ENCODE peak calls at places on chromosomes 13 and 19, in eight cellular contexts. U is OCI-LY7, M is gastrocnemius medialis, G is IMR-90, Z is heart left ventricle, P is bronchial epithelial cell, V is adrenal gland, T is neuronal stem cell. F is an unnamed sample.

GRCh38 chr13:74258951-74259350 is 124.7 kb upstream of the KLF12 start:
- DNase-seq in U (no peak), M (no peak), G (no peak), Z (no peak), P (no peak), V (no peak), T (no peak), F (no peak)

GRCh38 chr13:70580825-70581224 is 472.6 kb upstream of the KLHL1 start:
- DNase-seq in U (no peak), M (no peak), G (no peak), Z (no peak), P (peak; percentile 30), V (no peak), T (no peak), F (no peak)

GRCh38 chr13:113636266-113636963 is 21.6 kb downstream of the ATP4B start:
- DNase-seq in U (no peak), M (no peak), G (no peak), Z (no peak), P (no peak), V (no peak), T (no peak), F (no peak)

GRCh38 chr13:38630780-38631179 is 56.1 kb upstream of the FREM2 start:
- DNase-seq in U (no peak), M (no peak), G (peak; percentile 32), Z (no peak), P (peak; percentile 69), V (no peak), T (no peak), F (peak; percentile 51)

GRCh38 chr19:719081-719512 is 10.4 kb downstream of the PALM start:
- DNase-seq in U (no peak), M (no peak), G (no peak), Z (peak; percentile 61), P (no peak), V (peak; percentile 79), T (no peak), F (peak; percentile 52)

GRCh38 chr19:18204394-18205179 is 745 bp upstream of the RAB3A start:
- DNase-seq in U (no peak), M (peak; percentile 40), G (no peak), Z (no peak), P (no peak), V (peak; percentile 69), T (peak; percentile 90), F (no peak)

GRCh38 chr13:84649853-84650252 is 767.6 kb upstream of the SLITRK1 start:
- DNase-seq in U (no peak), M (no peak), G (peak; percentile 48), Z (no peak), P (peak; percentile 70), V (no peak), T (no peak), F (peak; percentile 11)

GRCh38 chr13:86725105-86725504 is 925.9 kb upstream of the SLITRK6 start:
- DNase-seq in U (no peak), M (no peak), G (no peak), Z (no peak), P (no peak), V (no peak), T (no peak), F (no peak)

GRCh38 chr13:109010912-109011311 is 381.5 kb downstream of the MYO16 start:
- DNase-seq in U (no peak), M (no peak), G (no peak), Z (no peak), P (no peak), V (no peak), T (no peak), F (peak; percentile 2)

GRCh38 chr13:106433066-106433465 is 102.4 kb downstream of the EFNB2 start:
- DNase-seq in U (no peak), M (no peak), G (no peak), Z (no peak), P (peak; percentile 23), V (no peak), T (no peak), F (no peak)

GRCh38 chr13:80962855-80963254 is 621.9 kb upstream of the SPRY2 start:
- DNase-seq in U (no peak), M (no peak), G (no peak), Z (no peak), P (no peak), V (no peak), T (no peak), F (peak; percentile 63)

GRCh38 chr19:35013047-35013819 is 13.1 kb downstream of the GRAMD1A start:
- DNase-seq in U (peak; percentile 62), M (peak; percentile 44), G (peak; percentile 57), Z (peak; percentile 78), P (peak; percentile 28), V (peak; percentile 69), T (no peak), F (peak; percentile 79)

GRCh38 chr19:38168632-38169031 is 55.4 kb downstream of the DPF1 start:
- DNase-seq in U (no peak), M (no peak), G (no peak), Z (no peak), P (no peak), V (no peak), T (no peak), F (no peak)

GRCh38 chr13:59437902-59438301 is 725.8 kb downstream of the DIAPH3 start:
- DNase-seq in U (no peak), M (no peak), G (peak; percentile 28), Z (no peak), P (no peak), V (no peak), T (no peak), F (peak; percentile 32)

GRCh38 chr19:13640611-13641010 is 123.7 kb upstream of the MRI1 start:
- DNase-seq in U (no peak), M (no peak), G (no peak), Z (no peak), P (no peak), V (no peak), T (no peak), F (no peak)

GRCh38 chr13:96052655-96053002 is 572 bp downstream of the UGGT2 start:
- DNase-seq in U (no peak), M (no peak), G (peak; percentile 83), Z (no peak), P (peak; percentile 83), V (no peak), T (no peak), F (peak; percentile 72)

GRCh38 chr13:76164290-76164689 is 528.2 kb downstream of the LMO7 start:
- DNase-seq in U (no peak), M (no peak), G (no peak), Z (no peak), P (peak; percentile 47), V (no peak), T (no peak), F (no peak)

GRCh38 chr13:84994582-84994981 is 804.6 kb downstream of the SLITRK6 start:
- DNase-seq in U (no peak), M (no peak), G (no peak), Z (no peak), P (peak; percentile 46), V (no peak), T (no peak), F (no peak)

GRCh38 chr13:39451860-39452301 is 151.1 kb downstream of the LHFPL6 start:
- DNase-seq in U (peak; percentile 91), M (peak; percentile 38), G (peak; percentile 30), Z (peak; percentile 63), P (no peak), V (peak; percentile 23), T (no peak), F (peak; percentile 83)

GRCh38 chr19:4507804-4508203 is 10.5 kb downstream of the PLIN4 start:
- DNase-seq in U (no peak), M (no peak), G (no peak), Z (no peak), P (no peak), V (no peak), T (no peak), F (no peak)

GRCh38 chr13:26946675-26947342 is 186.2 kb upstream of the GPR12 start:
- DNase-seq in U (peak; percentile 65), M (no peak), G (peak; percentile 73), Z (no peak), P (peak; percentile 59), V (no peak), T (peak; percentile 29), F (peak; percentile 83)

DNA sequence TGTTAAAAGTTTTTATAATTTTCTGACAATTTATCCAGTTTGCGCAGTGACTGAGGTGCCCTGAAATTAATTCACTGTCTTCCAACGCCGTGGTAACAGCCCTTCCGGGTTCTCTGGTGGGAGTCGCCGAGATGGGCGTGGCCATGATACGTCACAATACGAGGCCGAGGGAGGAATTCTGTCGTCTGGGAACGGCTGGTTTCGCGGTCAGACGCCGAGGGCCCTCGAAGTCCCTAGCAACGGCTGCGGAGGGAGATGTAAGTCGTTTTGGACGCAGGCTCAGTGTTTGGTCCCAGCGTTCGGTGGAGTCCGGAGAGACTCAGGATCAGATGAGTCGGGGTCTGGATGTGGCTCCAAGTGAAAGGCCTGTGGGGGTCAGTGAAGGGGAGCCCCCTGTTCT is 21.7 kb downstream of the ZNF613 start:
- DNase-seq in U (no peak), M (no peak), G (peak; percentile 23), Z (peak; percentile 55), P (no peak), V (peak; percentile 15), T (no peak), F (peak; percentile 27)
- H3K4me3 ChIP-seq in U (no peak overlapping the region), M (no peak overlapping the region), G (peak overlapping the region; percentile 39), Z (peak overlapping the region; percentile 38), P (no peak overlapping the region), V (no peak overlapping the region), T (no peak overlapping the region), F (peak overlapping the region; percentile 41)

GRCh38 chr19:49422407-49423277 is 599 bp downstream of the PTH2 start:
- DNase-seq in U (no peak), M (no peak), G (peak; percentile 17), Z (peak; percentile 47), P (no peak), V (no peak), T (peak; percentile 79), F (peak; percentile 26)
- H3K4me3 ChIP-seq in U (no peak overlapping the region), M (peak overlapping the region; percentile 20), G (no peak overlapping the region), Z (peak overlapping the region; percentile 15), P (no peak overlapping the region), V (no peak overlapping the region), T (peak overlapping the region; percentile 24), F (no peak overlapping the region)

GRCh38 chr19:20165971-20166592 is 932 bp upstream of the ZNF486 start:
- DNase-seq in U (no peak), M (no peak), G (no peak), Z (no peak), P (peak; percentile 19), V (no peak), T (no peak), F (no peak)

GRCh38 chr19:20167020-20167644 is at the start of gene ZNF486:
- DNase-seq in U (peak; percentile 16), M (peak; percentile 80), G (peak; percentile 94), Z (peak; percentile 98), P (peak; percentile 86), V (peak; percentile 96), T (peak; percentile 96), F (peak; percentile 96)

DNA sequence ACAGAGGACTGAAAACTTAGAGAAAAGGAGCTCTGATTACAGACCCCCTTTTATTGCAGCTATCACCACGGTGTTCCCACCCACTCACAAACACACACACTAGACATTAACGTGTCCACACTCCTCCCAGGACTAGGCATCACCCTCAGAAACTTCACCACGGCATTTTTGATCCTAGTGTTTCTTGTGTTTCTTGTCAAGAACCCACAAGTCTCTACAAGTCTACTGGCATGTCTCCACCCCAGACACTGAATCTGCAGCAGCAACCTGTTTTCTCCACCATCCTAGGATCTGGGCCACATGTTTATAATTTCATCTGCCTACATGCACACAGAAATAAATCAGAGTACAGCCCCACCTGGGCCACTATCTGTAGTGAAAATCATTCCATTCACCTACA is 4.3 kb downstream of the ZNF486 start:
- DNase-seq in U (no peak), M (no peak), G (no peak), Z (no peak), P (peak; percentile 71), V (no peak), T (no peak), F (no peak)
- H3K4me3 ChIP-seq in U (no peak overlapping the region), M (no peak overlapping the region), G (no peak overlapping the region), Z (no peak overlapping the region), P (no peak overlapping the region), V (no peak overlapping the region), T (no peak overlapping the region), F (no peak overlapping the region)

GRCh38 chr19:36257512-36257876 is 42.6 kb downstream of the ZNF146 start:
- DNase-seq in U (no peak), M (no peak), G (no peak), Z (peak; percentile 66), P (no peak), V (peak; percentile 24), T (no peak), F (no peak)
- H3K4me3 ChIP-seq in U (no peak overlapping the region), M (peak overlapping the region; percentile 62), G (peak overlapping the region; percentile 11), Z (peak overlapping the region; percentile 61), P (no peak overlapping the region), V (peak overlapping the region; percentile 33), T (no peak overlapping the region), F (peak overlapping the region; percentile 30)